ENCODE peak calls at places on chromosome 19, in ten cellular contexts. M is AG04450; L is AG09309; K is nephron progenitor cell; A is AG08395; H is activated T-helper 2 cell treated with anti-CD3 and anti-CD28 coated beads, Interferon-gamma antibody, Interleukin-2, Interleukin-4, amounts not matched to agents 10 μg/mL and 5 μg/mL and 100 μg/mL, durations not matched to agents 14 hours and 24 hours and 36 hours; X is cardiac septum; W is CD4-positive, CD25-positive, alpha-beta regulatory T cell; F is IMR-90; S is fibroblast of mammary gland. J is an unnamed sample.

GRCh38 chr19:1263198-1263597 is 5.9 kb upstream of the CIRBP start:
- DNase-seq in M (no peak), L (no peak), K (no peak), A (no peak), H (no peak), X (no peak), W (no peak), F (no peak), S (no peak), J (no peak)

GRCh38 chr19:53864308-53864836 is 3.3 kb upstream of the MYADM start:
- DNase-seq in M (no peak), L (no peak), K (no peak), A (no peak), H (no peak), X (no peak), W (no peak), F (no peak), S (no peak), J (no peak)

GRCh38 chr19:14094854-14095253 is 4.3 kb upstream of the SAMD1 start:
- DNase-seq in M (no peak), L (no peak), K (no peak), A (no peak), H (no peak), X (no peak), W (no peak), F (no peak), S (no peak), J (no peak)

GRCh38 chr19:926595-927043 is 784 bp downstream of the ARID3A start:
- DNase-seq in M (no peak), L (no peak), K (peak), A (no peak), H (no peak), X (peak), W (peak), F (no peak), S (peak), J (no peak)

GRCh38 chr19:43809762-43810696 is 7.8 kb upstream of the LYPD5 start:
- DNase-seq in M (peak), L (peak), K (no peak), A (peak), H (no peak), X (no peak), W (peak), F (peak), S (peak), J (no peak)

GRCh38 chr19:55672418-55672817 is 2.6 kb upstream of the EPN1 start:
- DNase-seq in M (no peak), L (no peak), K (no peak), A (no peak), H (no peak), X (no peak), W (no peak), F (peak), S (no peak), J (no peak)

GRCh38 chr19:24069907-24070657 is 16.9 kb upstream of the ZNF254 start:
- DNase-seq in M (no peak), L (no peak), K (no peak), A (no peak), H (no peak), X (no peak), W (no peak), F (peak), S (no peak), J (no peak)

GRCh38 chr19:2266183-2266993 is 10.2 kb upstream of the JSRP1 start:
- DNase-seq in M (peak), L (no peak), K (no peak), A (peak), H (no peak), X (peak), W (no peak), F (peak), S (peak), J (no peak)

GRCh38 chr19:940591-941291 is 14.9 kb downstream of the ARID3A start:
- DNase-seq in M (peak), L (no peak), K (no peak), A (peak), H (no peak), X (peak), W (peak), F (peak), S (peak), J (peak)

GRCh38 chr19:31897292-31897691 is 448.1 kb upstream of the ZNF507 start:
- DNase-seq in M (no peak), L (no peak), K (no peak), A (no peak), H (no peak), X (no peak), W (no peak), F (no peak), S (no peak), J (no peak)

GRCh38 chr19:54299126-54299498 is 13.9 kb downstream of the LILRA5 start:
- DNase-seq in M (no peak), L (no peak), K (no peak), A (no peak), H (no peak), X (no peak), W (no peak), F (no peak), S (no peak), J (no peak)